ENCODE peak calls at places on chromosomes 12 and 14, in eight cellular contexts. One of them, this sample, is unnamed.

GRCh38 chr12:117189725-117190209 is 503 bp downstream of the FBXO21 start:
- DNase-seq in GM04504: no peak
- DNase-seq in NCI-H345: peak
- DNase-seq in NCI-H1694: no peak
- DNase-seq in midbrain: peak
- DNase-seq in NCI-H774: peak
- DNase-seq in amniotic epithelial cell: peak
- DNase-seq in astrocyte: peak
- DNase-seq in this sample: no peak

GRCh38 chr12:5923043-5923605 is 21.9 kb downstream of the ANO2 start:
- DNase-seq in GM04504: no peak
- DNase-seq in NCI-H345: no peak
- DNase-seq in NCI-H1694: no peak
- DNase-seq in midbrain: no peak
- DNase-seq in NCI-H774: no peak
- DNase-seq in amniotic epithelial cell: no peak
- DNase-seq in astrocyte: no peak
- DNase-seq in this sample: no peak

GRCh38 chr14:54219281-54220121 is 177.3 kb upstream of the CDKN3 start:
- DNase-seq in GM04504: no peak
- DNase-seq in NCI-H345: no peak
- DNase-seq in NCI-H1694: no peak
- DNase-seq in midbrain: no peak
- DNase-seq in NCI-H774: no peak
- DNase-seq in amniotic epithelial cell: no peak
- DNase-seq in astrocyte: no peak
- DNase-seq in this sample: no peak

GRCh38 chr14:34180428-34180827 is 229.6 kb upstream of the EGLN3 start:
- DNase-seq in GM04504: no peak
- DNase-seq in NCI-H345: no peak
- DNase-seq in NCI-H1694: no peak
- DNase-seq in midbrain: no peak
- DNase-seq in NCI-H774: no peak
- DNase-seq in amniotic epithelial cell: no peak
- DNase-seq in astrocyte: no peak
- DNase-seq in this sample: no peak

GRCh38 chr12:15650399-15651128 is 138.6 kb downstream of the EPS8 start:
- DNase-seq in GM04504: no peak
- DNase-seq in NCI-H345: no peak
- DNase-seq in NCI-H1694: no peak
- DNase-seq in midbrain: no peak
- DNase-seq in NCI-H774: no peak
- DNase-seq in amniotic epithelial cell: peak
- DNase-seq in astrocyte: no peak
- DNase-seq in this sample: no peak

GRCh38 chr12:130705174-130705880 is 10.8 kb downstream of the RIMBP2 start:
- DNase-seq in GM04504: no peak
- DNase-seq in NCI-H345: no peak
- DNase-seq in NCI-H1694: no peak
- DNase-seq in midbrain: no peak
- DNase-seq in NCI-H774: no peak
- DNase-seq in amniotic epithelial cell: no peak
- DNase-seq in astrocyte: no peak
- DNase-seq in this sample: no peak

GRCh38 chr12:24756479-24757024 is 192.3 kb downstream of the BCAT1 start:
- DNase-seq in GM04504: no peak
- DNase-seq in NCI-H345: no peak
- DNase-seq in NCI-H1694: no peak
- DNase-seq in midbrain: no peak
- DNase-seq in NCI-H774: no peak
- DNase-seq in amniotic epithelial cell: no peak
- DNase-seq in astrocyte: no peak
- DNase-seq in this sample: no peak

GRCh38 chr14:87524011-87524410 is 469.0 kb downstream of the GALC start:
- DNase-seq in GM04504: no peak
- DNase-seq in NCI-H345: no peak
- DNase-seq in NCI-H1694: no peak
- DNase-seq in midbrain: no peak
- DNase-seq in NCI-H774: no peak
- DNase-seq in amniotic epithelial cell: no peak
- DNase-seq in astrocyte: no peak
- DNase-seq in this sample: no peak

GRCh38 chr14:71165650-71166049 is 258.4 kb downstream of the PCNX1 start:
- DNase-seq in GM04504: no peak
- DNase-seq in NCI-H345: no peak
- DNase-seq in NCI-H1694: no peak
- DNase-seq in midbrain: no peak
- DNase-seq in NCI-H774: no peak
- DNase-seq in amniotic epithelial cell: peak
- DNase-seq in astrocyte: no peak
- DNase-seq in this sample: no peak

GRCh38 chr12:54300732-54301427 is at the start of gene NFE2:
- DNase-seq in GM04504: no peak
- DNase-seq in NCI-H345: peak
- DNase-seq in NCI-H1694: no peak
- DNase-seq in midbrain: no peak
- DNase-seq in NCI-H774: no peak
- DNase-seq in amniotic epithelial cell: peak
- DNase-seq in astrocyte: peak
- DNase-seq in this sample: peak

GRCh38 chr12:19431407-19432308 is 7.6 kb upstream of the AEBP2 start:
- DNase-seq in GM04504: peak
- DNase-seq in NCI-H345: peak
- DNase-seq in NCI-H1694: no peak
- DNase-seq in midbrain: no peak
- DNase-seq in NCI-H774: no peak
- DNase-seq in amniotic epithelial cell: no peak
- DNase-seq in astrocyte: peak
- DNase-seq in this sample: no peak

GRCh38 chr14:90419200-90419599 is 22.4 kb downstream of the CALM1 start:
- DNase-seq in GM04504: peak
- DNase-seq in NCI-H345: peak
- DNase-seq in NCI-H1694: no peak
- DNase-seq in midbrain: no peak
- DNase-seq in NCI-H774: no peak
- DNase-seq in amniotic epithelial cell: peak
- DNase-seq in astrocyte: peak
- DNase-seq in this sample: peak

GRCh38 chr12:108214486-108214885 is 85.4 kb downstream of the WSCD2 start:
- DNase-seq in GM04504: no peak
- DNase-seq in NCI-H345: no peak
- DNase-seq in NCI-H1694: no peak
- DNase-seq in midbrain: no peak
- DNase-seq in NCI-H774: no peak
- DNase-seq in amniotic epithelial cell: peak
- DNase-seq in astrocyte: peak
- DNase-seq in this sample: peak

GRCh38 chr12:28303192-28303591 is 112.9 kb downstream of the CCDC91 start:
- DNase-seq in GM04504: no peak
- DNase-seq in NCI-H345: no peak
- DNase-seq in NCI-H1694: no peak
- DNase-seq in midbrain: no peak
- DNase-seq in NCI-H774: no peak
- DNase-seq in amniotic epithelial cell: no peak
- DNase-seq in astrocyte: no peak
- DNase-seq in this sample: no peak

This sample was measured in NCI-H460.